ENCODE peak calls at places on chromosomes 1 and 21, in nine cellular contexts. One of them, this sample, is unnamed.

GRCh38 chr1:84693774-84694173 is 3.5 kb upstream of the SSX2IP start:
- DNase-seq in fibroblast of lung: peak; percentile 14
- DNase-seq in OCI-M1: no peak
- DNase-seq in GM23338: no peak
- DNase-seq in midbrain: no peak
- DNase-seq in activated CD8-positive, alpha-beta T cell treated with anti-CD3 and anti-CD28 coated beads for 36 hours: no peak
- DNase-seq in renal cortical epithelial cell: no peak
- DNase-seq in brain microvascular endothelial cell: no peak
- DNase-seq in activated T-cell treated with anti-CD3 and anti-CD28 coated beads for 4 hours: no peak
- DNase-seq in this sample: no peak

GRCh38 chr21:44405948-44406872 is 49.1 kb upstream of the LRRC3 start:
- DNase-seq in fibroblast of lung: peak; percentile 40
- DNase-seq in OCI-M1: no peak
- DNase-seq in GM23338: no peak
- DNase-seq in midbrain: no peak
- DNase-seq in activated CD8-positive, alpha-beta T cell treated with anti-CD3 and anti-CD28 coated beads for 36 hours: no peak
- DNase-seq in renal cortical epithelial cell: peak; percentile 42
- DNase-seq in brain microvascular endothelial cell: peak; percentile 27
- DNase-seq in activated T-cell treated with anti-CD3 and anti-CD28 coated beads for 4 hours: no peak
- DNase-seq in this sample: no peak

GRCh38 chr1:217133092-217133491 is 409.9 kb upstream of the ESRRG start:
- DNase-seq in fibroblast of lung: no peak
- DNase-seq in OCI-M1: no peak
- DNase-seq in GM23338: peak; percentile 40
- DNase-seq in midbrain: no peak
- DNase-seq in activated CD8-positive, alpha-beta T cell treated with anti-CD3 and anti-CD28 coated beads for 36 hours: no peak
- DNase-seq in renal cortical epithelial cell: no peak
- DNase-seq in brain microvascular endothelial cell: no peak
- DNase-seq in activated T-cell treated with anti-CD3 and anti-CD28 coated beads for 4 hours: no peak
- DNase-seq in this sample: peak; percentile 19

GRCh38 chr21:28308516-28308915 is 684.2 kb downstream of the LTN1 start:
- DNase-seq in fibroblast of lung: peak; percentile 53
- DNase-seq in OCI-M1: no peak
- DNase-seq in GM23338: no peak
- DNase-seq in midbrain: no peak
- DNase-seq in activated CD8-positive, alpha-beta T cell treated with anti-CD3 and anti-CD28 coated beads for 36 hours: no peak
- DNase-seq in renal cortical epithelial cell: peak; percentile 90
- DNase-seq in brain microvascular endothelial cell: no peak
- DNase-seq in activated T-cell treated with anti-CD3 and anti-CD28 coated beads for 4 hours: no peak
- DNase-seq in this sample: no peak

GRCh38 chr1:157363660-157364140 is 188.6 kb downstream of the FCRL5 start:
- DNase-seq in fibroblast of lung: peak; percentile 6
- DNase-seq in OCI-M1: peak; percentile 70
- DNase-seq in GM23338: peak; percentile 76
- DNase-seq in midbrain: peak; percentile 3
- DNase-seq in activated CD8-positive, alpha-beta T cell treated with anti-CD3 and anti-CD28 coated beads for 36 hours: peak; percentile 4
- DNase-seq in renal cortical epithelial cell: peak; percentile 47
- DNase-seq in brain microvascular endothelial cell: peak; percentile 45
- DNase-seq in activated T-cell treated with anti-CD3 and anti-CD28 coated beads for 4 hours: no peak
- DNase-seq in this sample: peak; percentile 73

GRCh38 chr1:51726544-51727225 is 109.8 kb downstream of the OSBPL9 start:
- DNase-seq in fibroblast of lung: no peak
- DNase-seq in OCI-M1: no peak
- DNase-seq in GM23338: no peak
- DNase-seq in midbrain: no peak
- DNase-seq in activated CD8-positive, alpha-beta T cell treated with anti-CD3 and anti-CD28 coated beads for 36 hours: no peak
- DNase-seq in renal cortical epithelial cell: no peak
- DNase-seq in brain microvascular endothelial cell: no peak
- DNase-seq in activated T-cell treated with anti-CD3 and anti-CD28 coated beads for 4 hours: no peak
- DNase-seq in this sample: no peak

GRCh38 chr1:99558539-99558938 is 87.4 kb upstream of the PALMD start:
- DNase-seq in fibroblast of lung: peak; percentile 71
- DNase-seq in OCI-M1: no peak
- DNase-seq in GM23338: no peak
- DNase-seq in midbrain: no peak
- DNase-seq in activated CD8-positive, alpha-beta T cell treated with anti-CD3 and anti-CD28 coated beads for 36 hours: no peak
- DNase-seq in renal cortical epithelial cell: peak; percentile 38
- DNase-seq in brain microvascular endothelial cell: no peak
- DNase-seq in activated T-cell treated with anti-CD3 and anti-CD28 coated beads for 4 hours: no peak
- DNase-seq in this sample: no peak

GRCh38 chr1:6982443-6982842 is 197.2 kb downstream of the CAMTA1 start:
- DNase-seq in fibroblast of lung: no peak
- DNase-seq in OCI-M1: no peak
- DNase-seq in GM23338: no peak
- DNase-seq in midbrain: no peak
- DNase-seq in activated CD8-positive, alpha-beta T cell treated with anti-CD3 and anti-CD28 coated beads for 36 hours: no peak
- DNase-seq in renal cortical epithelial cell: no peak
- DNase-seq in brain microvascular endothelial cell: no peak
- DNase-seq in activated T-cell treated with anti-CD3 and anti-CD28 coated beads for 4 hours: no peak
- DNase-seq in this sample: no peak

GRCh38 chr1:234765181-234765580 is 155.2 kb upstream of the IRF2BP2 start:
- DNase-seq in fibroblast of lung: no peak
- DNase-seq in OCI-M1: no peak
- DNase-seq in GM23338: no peak
- DNase-seq in midbrain: no peak
- DNase-seq in activated CD8-positive, alpha-beta T cell treated with anti-CD3 and anti-CD28 coated beads for 36 hours: no peak
- DNase-seq in renal cortical epithelial cell: no peak
- DNase-seq in brain microvascular endothelial cell: no peak
- DNase-seq in activated T-cell treated with anti-CD3 and anti-CD28 coated beads for 4 hours: no peak
- DNase-seq in this sample: no peak

GRCh38 chr1:224149733-224150132 is 33.3 kb upstream of the DEGS1 start:
- DNase-seq in fibroblast of lung: no peak
- DNase-seq in OCI-M1: no peak
- DNase-seq in GM23338: peak; percentile 13
- DNase-seq in midbrain: no peak
- DNase-seq in activated CD8-positive, alpha-beta T cell treated with anti-CD3 and anti-CD28 coated beads for 36 hours: no peak
- DNase-seq in renal cortical epithelial cell: no peak
- DNase-seq in brain microvascular endothelial cell: no peak
- DNase-seq in activated T-cell treated with anti-CD3 and anti-CD28 coated beads for 4 hours: no peak
- DNase-seq in this sample: peak; percentile 27